ENCODE peak calls at places on chromosomes 16 and 17, in seven cellular contexts. L is mammary epithelial cell, S is RWPE1, V is WTC11, M is fibroblast of mammary gland, E is uterus, W is dorsolateral prefrontal cortex. Q is an unnamed sample.

GRCh38 chr16:787261-787966 is 767 bp downstream of the RPUSD1 start:
- DNase-seq in L (no peak), E (no peak), V (no peak), M (no peak), W (no peak), S (no peak), Q (no peak)

GRCh38 chr16:89707695-89708094 is 6.2 kb upstream of the SPATA2L start:
- DNase-seq in L (no peak), S (no peak), V (no peak), M (no peak), E (no peak), W (no peak), Q (no peak)

GRCh38 chr16:48272837-48273421 is 25.6 kb upstream of the ABCC11 start:
- DNase-seq in E (no peak), M (no peak), L (peak; percentile 30), W (no peak), S (no peak), V (no peak), Q (no peak)

GRCh38 chr16:7392206-7392605 is 59.6 kb downstream of the RBFOX1 start:
- DNase-seq in V (no peak), W (no peak), L (no peak), S (no peak), E (no peak), M (no peak), Q (no peak)

GRCh38 chr17:71149607-71150006 is 971.2 kb upstream of the SOX9 start:
- DNase-seq in W (no peak), E (no peak), V (no peak), S (no peak), M (no peak), L (no peak), Q (no peak)

GRCh38 chr17:1945621-1946020 is 79.5 kb downstream of the RTN4RL1 start:
- DNase-seq in M (no peak), L (no peak), S (no peak), E (no peak), V (no peak), W (no peak), Q (no peak)

GRCh38 chr17:70820276-70820675 is 650.9 kb downstream of the KCNJ2 start:
- DNase-seq in L (no peak), M (peak; percentile 42), E (no peak), V (no peak), S (no peak), W (no peak), Q (no peak)

GRCh38 chr17:55421179-55421934 is at the start of gene MMD:
- DNase-seq in W (peak; percentile 39), E (peak; percentile 43), S (peak; percentile 71), M (no peak), V (peak; percentile 32), L (peak; percentile 63), Q (peak; percentile 26)

GRCh38 chr17:56593741-56594527 is 435 bp downstream of the NOG start:
- DNase-seq in L (peak; percentile 79), W (peak; percentile 51), V (peak; percentile 62), E (peak; percentile 25), M (peak; percentile 51), S (peak; percentile 57), Q (no peak)

GRCh38 chr16:1678500-1679098 is 520 bp downstream of the JPT2 start:
- DNase-seq in V (no peak), E (peak; percentile 31), M (peak; percentile 38), L (peak; percentile 56), S (peak; percentile 30), W (no peak), Q (no peak)

GRCh38 chr16:50861926-50862325 is 120.0 kb downstream of the CYLD start:
- DNase-seq in E (no peak), S (peak; percentile 86), L (peak; percentile 88), W (no peak), V (no peak), M (peak; percentile 17), Q (no peak)

GRCh38 chr16:14400285-14400977 is 229.6 kb downstream of the PARN start:
- DNase-seq in E (no peak), S (no peak), M (no peak), W (no peak), L (no peak), V (no peak), Q (no peak)

GRCh38 chr17:8095361-8095760 is 7.8 kb upstream of the ALOX12B start:
- DNase-seq in E (no peak), W (no peak), L (no peak), S (no peak), M (no peak), V (no peak), Q (no peak)

GRCh38 chr17:65851965-65852736 is 290.7 kb upstream of the AXIN2 start:
- DNase-seq in V (no peak), M (no peak), S (no peak), E (no peak), W (no peak), L (no peak), Q (no peak)

GRCh38 chr16:64215730-64216129 is 906.1 kb downstream of the CDH11 start:
- DNase-seq in M (no peak), W (no peak), S (no peak), E (no peak), V (no peak), L (no peak), Q (no peak)

GRCh38 chr17:36547776-36548175 is 3.1 kb downstream of the GGNBP2 start:
- DNase-seq in S (no peak), E (no peak), M (no peak), L (no peak), V (no peak), W (no peak), Q (no peak)

GRCh38 chr16:26526633-26527032 is 540.1 kb upstream of the C16orf82 start:
- DNase-seq in L (no peak), V (no peak), W (no peak), E (no peak), M (no peak), S (no peak), Q (no peak)

GRCh38 chr17:79033741-79034501 is 10.0 kb downstream of the C1QTNF1 start:
- DNase-seq in W (peak; percentile 71), V (no peak), E (peak; percentile 29), L (peak; percentile 66), M (no peak), S (no peak), Q (no peak)

GRCh38 chr17:9959377-9959981 is 54.4 kb upstream of the RCVRN start:
- DNase-seq in S (peak; percentile 66), M (peak; percentile 62), V (peak; percentile 83), L (peak; percentile 12), W (peak; percentile 73), E (peak; percentile 66), Q (peak; percentile 71)

GRCh38 chr17:57858838-57859237 is 9.0 kb upstream of the MRPS23 start:
- DNase-seq in M (no peak), E (no peak), S (no peak), L (no peak), V (no peak), W (no peak), Q (no peak)

GRCh38 chr17:81074875-81075274 is 39.9 kb downstream of the BAIAP2 start:
- DNase-seq in L (peak; percentile 67), W (peak; percentile 72), S (no peak), V (no peak), M (no peak), E (no peak), Q (no peak)

GRCh38 chr16:78227855-78228254 is 128.4 kb downstream of the WWOX start:
- DNase-seq in M (no peak), L (no peak), W (no peak), E (no peak), V (no peak), S (no peak), Q (no peak)

DNA sequence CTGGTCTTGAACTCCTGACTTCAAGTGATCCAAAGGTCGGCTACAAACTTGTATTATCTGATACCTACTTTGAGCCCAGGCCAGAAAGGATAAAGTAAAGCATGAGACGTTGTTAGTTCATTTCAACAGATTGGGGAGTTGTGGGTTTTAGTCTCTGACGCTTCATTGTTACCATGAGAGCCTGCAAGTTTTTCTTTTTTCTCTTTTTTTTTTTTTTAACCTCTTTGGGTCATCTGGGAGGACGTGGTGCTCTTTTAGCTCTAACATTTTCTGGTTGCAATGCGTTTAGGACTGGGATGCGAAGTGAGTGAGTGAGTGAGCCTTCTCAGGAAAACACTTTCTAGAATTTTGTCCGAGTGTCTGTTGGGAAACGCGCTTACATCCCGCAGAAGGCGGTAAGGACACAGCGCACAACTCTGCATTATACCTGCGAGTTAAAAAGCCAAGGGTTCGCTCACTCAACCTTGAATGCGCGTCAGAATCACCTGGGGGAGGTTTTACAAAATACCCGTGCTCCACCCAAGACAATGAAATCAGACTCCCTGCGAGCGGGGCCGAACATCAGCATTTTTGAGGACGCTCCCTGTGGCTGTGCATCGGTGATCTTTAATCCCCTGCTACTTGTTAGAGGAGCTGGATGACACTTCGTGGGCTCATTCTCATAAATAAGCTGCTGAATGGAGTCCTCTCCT is 704 bp upstream of the RNF135 start:
- DNase-seq in L (peak; percentile 67), M (peak; percentile 58), S (peak; percentile 46), E (peak; percentile 23), W (no peak), V (peak; percentile 22), Q (no peak)
- TF ChIP-seq CTCF in L (no peak), M (peak; percentile 68), S (no peak), E (no peak), W (peak; percentile 35), V (no peak), Q (no peak)

DNA sequence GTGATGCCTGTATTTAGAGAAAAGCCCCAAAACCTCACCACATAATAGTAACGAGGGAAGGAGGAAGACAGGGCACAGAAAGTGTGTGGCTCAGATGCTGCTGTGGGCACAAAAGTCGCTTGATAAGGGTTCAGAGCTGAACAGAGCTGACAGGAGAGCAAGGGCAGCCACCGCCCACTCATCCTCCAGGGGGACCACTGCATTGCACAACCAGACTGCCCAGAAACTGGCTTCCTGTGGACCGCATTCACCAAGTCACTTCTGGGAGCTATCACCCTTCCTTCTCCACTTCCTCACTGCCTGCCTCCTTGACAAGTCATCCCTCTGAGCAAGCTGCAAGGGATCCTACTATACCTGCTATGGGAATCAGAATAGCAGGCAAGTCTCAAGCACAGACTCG is 512.4 kb upstream of the CDH11 start:
- DNase-seq in W (no peak), V (peak; percentile 16), E (no peak), L (peak; percentile 5), M (peak; percentile 24), S (no peak), Q (no peak)
- TF ChIP-seq CTCF in W (no peak), V (no peak), E (no peak), L (no peak), M (no peak), S (no peak), Q (no peak)

GRCh38 chr16:47132310-47132709 is 11.4 kb downstream of the NETO2 start:
- DNase-seq in S (no peak), V (no peak), E (no peak), L (no peak), W (no peak), M (no peak), Q (no peak)
- TF ChIP-seq CTCF in S (no peak), V (no peak), E (no peak), L (no peak), W (peak; percentile 14), M (no peak), Q (peak; percentile 16)

DNA sequence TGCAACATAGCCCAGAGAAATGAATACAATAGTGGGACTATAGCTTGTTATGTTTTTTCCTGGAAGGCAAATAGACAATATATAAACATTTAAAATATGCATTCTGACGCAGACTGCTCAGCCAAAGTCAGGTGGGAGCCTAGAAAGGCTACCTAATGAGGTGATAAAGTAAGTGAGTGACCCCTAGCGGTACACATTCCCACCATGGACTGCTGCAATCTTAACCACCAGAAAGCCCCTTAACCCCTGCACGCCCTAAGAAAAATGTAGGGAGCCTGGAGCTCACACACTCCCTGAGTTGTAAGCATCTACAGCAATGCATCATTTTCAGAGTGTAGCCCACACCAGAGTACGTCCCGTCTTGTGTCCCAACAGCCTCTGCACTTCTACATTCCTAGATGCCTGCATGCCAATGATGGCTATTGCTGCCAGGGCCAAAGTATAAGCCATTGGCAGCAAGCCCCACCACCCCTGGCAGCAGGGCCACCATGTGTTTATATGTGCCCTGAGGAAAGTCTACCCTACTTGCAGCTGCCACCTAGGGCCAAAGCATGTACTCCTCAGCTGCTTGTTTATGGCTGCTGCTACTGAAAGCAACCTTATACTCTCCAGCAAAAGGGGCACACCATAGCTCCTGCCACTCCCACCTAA is 127.6 kb downstream of the KIF2B start:
- DNase-seq in L (no peak), E (no peak), V (peak; percentile 37), M (no peak), S (no peak), W (no peak), Q (no peak)
- TF ChIP-seq CTCF in L (no peak), E (no peak), V (no peak), M (no peak), S (no peak), W (no peak), Q (peak; percentile 19)